ENCODE peak calls at places on chromosome 21, in five cellular contexts. S, Q, N, F and H are unnamed samples. For H3K27me3, the result is how much of the 10 kb centered on the place peaks cover.

GRCh38 chr21:45318556-45319341 is 31.1 kb upstream of the POFUT2 start:
- DNase-seq in Q (peak), N (peak), F (peak), S (no peak), H (no peak)

GRCh38 chr21:32653326-32653901 is 41.2 kb upstream of the CFAP298 start:
- DNase-seq in Q (peak), S (peak), N (peak), F (no peak), H (no peak)

GRCh38 chr21:40194181-40194580 is 326.9 kb downstream of the PCP4 start:
- DNase-seq in Q (no peak), S (no peak), N (no peak), F (no peak), H (no peak)

GRCh38 chr21:26072891-26073615 is 97.5 kb downstream of the APP start:
- DNase-seq in N (peak), S (peak), F (no peak), Q (no peak), H (no peak)

GRCh38 chr21:25373126-25374082 is 233.9 kb downstream of the MRPL39 start:
- DNase-seq in Q (no peak), S (no peak), F (no peak), N (no peak), H (no peak)

GRCh38 chr21:45164124-45164511 is 89.7 kb downstream of the ADARB1 start:
- DNase-seq in N (peak), F (no peak), Q (no peak), S (no peak), H (no peak)

GRCh38 chr21:25639922-25640670 is 1.0 kb downstream of the JAM2 start:
- DNase-seq in Q (no peak), F (no peak), S (no peak), N (no peak), H (no peak)

GRCh38 chr21:16198546-16198945 is 468.8 kb downstream of the USP25 start:
- DNase-seq in S (no peak), N (no peak), Q (no peak), F (no peak), H (no peak)

GRCh38 chr21:25342811-25343210 is 264.5 kb downstream of the MRPL39 start:
- DNase-seq in Q (no peak), F (no peak), N (peak), S (no peak), H (no peak)

GRCh38 chr21:45404726-45405270 is at the start of gene COL18A1:
- DNase-seq in F (no peak), N (peak), S (no peak), Q (peak), H (no peak)

GRCh38 chr21:29033871-29034270 is 9.4 kb downstream of the USP16 start:
- DNase-seq in F (no peak), N (peak), S (no peak), Q (no peak), H (no peak)

GRCh38 chr21:26140185-26140584 is 30.4 kb downstream of the APP start:
- DNase-seq in F (peak), S (peak), N (peak), Q (no peak), H (no peak)

GRCh38 chr21:14452842-14453241 is 69.9 kb upstream of the HSPA13 start:
- DNase-seq in N (no peak), Q (no peak), S (no peak), F (no peak), H (no peak)

GRCh38 chr21:45868488-45868887 is 113.1 kb upstream of the COL6A1 start:
- DNase-seq in F (peak), Q (no peak), N (no peak), S (no peak), H (no peak)

GRCh38 chr21:45551816-45552695 is 9.8 kb upstream of the SLC19A1 start:
- DNase-seq in Q (no peak), F (no peak), S (no peak), N (no peak), H (no peak)

GRCh38 chr21:32994305-32994704 is 31.4 kb upstream of the OLIG2 start:
- DNase-seq in Q (no peak), S (peak), N (peak), F (no peak), H (no peak)

GRCh38 chr21:46649356-46649755 is 13.9 kb downstream of the PRMT2 start:
- DNase-seq in S (no peak), Q (no peak), F (no peak), N (no peak), H (no peak)

GRCh38 chr21:19557046-19557445 is 1153.5 kb upstream of the TMPRSS15 start:
- DNase-seq in S (no peak), N (no peak), F (no peak), Q (no peak), H (no peak)

GRCh38 chr21:45844181-45844580 is 137.4 kb upstream of the COL6A1 start:
- DNase-seq in N (no peak), F (no peak), Q (no peak), S (no peak), H (no peak)

GRCh38 chr21:45613881-45614280 is 29.6 kb upstream of the PCBP3 start:
- DNase-seq in S (no peak), F (no peak), N (no peak), Q (no peak), H (no peak)

GRCh38 chr21:34874689-34875513 is 174.2 kb downstream of the RUNX1 start:
- DNase-seq in Q (no peak), F (no peak), S (no peak), N (no peak), H (peak)

GRCh38 chr21:14403681-14404318 is 20.9 kb upstream of the HSPA13 start:
- DNase-seq in S (peak), N (peak), F (no peak), Q (no peak), H (no peak)

GRCh38 chr21:45182958-45183357 is 104.7 kb downstream of the POFUT2 start:
- DNase-seq in F (no peak), N (no peak), S (no peak), Q (no peak), H (no peak)

GRCh38 chr21:33116669-33117267 is 46.8 kb downstream of the OLIG1 start:
- DNase-seq in Q (no peak), F (no peak), S (no peak), N (no peak), H (no peak)

GRCh38 chr21:10464975-10465374 is 56.4 kb upstream of the TPTE start:
- DNase-seq in S (no peak), F (no peak), N (no peak), Q (no peak), H (no peak)

GRCh38 chr21:45998871-45999580 is 17.5 kb downstream of the COL6A1 start:
- DNase-seq in Q (no peak), F (peak), S (no peak), N (no peak), H (no peak)

GRCh38 chr21:26550357-26550756 is 22.7 kb downstream of the CYYR1 start:
- DNase-seq in Q (no peak), F (no peak), S (no peak), N (no peak), H (no peak)

DNA sequence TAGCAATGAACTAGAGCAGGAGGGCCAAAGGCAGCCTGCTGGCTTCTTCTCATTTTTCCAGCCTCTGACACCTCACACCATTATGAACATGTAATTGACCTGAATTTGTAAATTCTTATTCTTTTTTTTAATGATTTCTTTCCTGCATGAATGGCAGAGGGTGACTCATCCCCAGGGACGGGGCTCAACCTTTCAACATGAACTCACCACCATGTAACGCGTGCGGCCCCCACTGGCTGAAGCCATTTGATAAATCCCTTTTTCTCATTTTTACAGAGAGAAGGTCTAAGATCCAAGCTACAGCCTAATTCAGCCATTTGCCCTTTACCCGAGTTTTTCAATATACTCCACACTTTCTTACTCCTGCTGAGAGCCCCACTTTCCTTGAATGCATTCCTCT is 9.3 kb upstream of the ETS2 start:
- DNase-seq in Q (no peak), F (no peak), S (peak), N (peak), H (no peak)
- TF ChIP-seq CTCF in Q (no peak), F (no peak), S (peak), N (peak), H (peak)

GRCh38 chr21:41775152-41775472 is 8.3 kb upstream of the RIPK4 start:
- DNase-seq in S (no peak), N (no peak), Q (no peak), F (no peak), H (no peak)
- H3K27me3 ChIP-seq in S (under half), N (half or more), Q (under half), F (under half), H (under half)

DNA sequence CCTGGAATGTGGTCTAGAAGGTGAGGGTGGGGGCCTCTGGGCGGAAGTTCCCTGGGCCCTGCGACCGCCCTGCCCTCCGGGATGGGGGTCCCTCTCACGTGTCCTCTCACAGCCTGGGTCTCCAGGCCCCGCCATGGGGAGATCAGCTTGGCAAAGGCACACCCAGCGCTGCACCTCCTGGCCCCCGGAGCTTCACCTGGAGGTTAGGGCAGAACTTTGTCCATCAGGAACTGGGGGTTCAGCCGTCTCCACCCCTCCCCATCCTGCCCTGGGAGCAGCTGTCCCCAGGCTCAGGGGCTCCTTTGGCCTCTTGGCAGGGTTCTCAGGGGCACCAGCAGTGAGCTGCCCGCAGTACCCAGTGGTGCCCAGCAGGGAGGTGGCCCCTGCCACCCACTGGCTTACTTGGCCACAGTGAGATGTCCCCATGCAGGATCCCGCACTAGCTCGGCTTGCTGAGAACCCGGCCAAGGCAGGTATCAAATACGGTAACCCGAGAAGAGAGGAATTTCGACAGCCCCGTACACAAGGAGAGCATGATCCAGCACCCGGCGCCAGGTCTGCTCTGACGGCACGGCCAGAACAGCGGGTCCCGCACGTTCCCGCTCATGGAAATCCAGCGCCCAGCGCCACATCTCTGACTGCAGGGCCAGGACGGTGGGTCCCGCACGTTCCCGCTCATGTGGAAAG is 36.7 kb downstream of the RRP1 start:
- DNase-seq in N (no peak), F (no peak), Q (no peak), S (no peak), H (no peak)
- TF ChIP-seq CTCF in N (no peak), F (no peak), Q (no peak), S (peak), H (no peak)

GRCh38 chr21:36096398-36097290 is 26.8 kb downstream of the CBR1 start:
- DNase-seq in F (no peak), N (no peak), S (no peak), Q (no peak), H (no peak)

GRCh38 chr21:36100971-36101641 is 31.3 kb downstream of the CBR1 start:
- DNase-seq in N (no peak), Q (no peak), S (no peak), F (no peak), H (no peak)

GRCh38 chr21:36103434-36103833 is 31.4 kb upstream of the CBR3 start:
- DNase-seq in F (no peak), S (no peak), Q (no peak), N (no peak), H (no peak)

GRCh38 chr21:36097427-36098230 is 27.8 kb downstream of the CBR1 start:
- DNase-seq in N (no peak), S (peak), Q (no peak), F (no peak), H (peak)

GRCh38 chr21:36099000-36099399 is 29.2 kb downstream of the CBR1 start:
- DNase-seq in S (no peak), F (no peak), N (no peak), Q (no peak), H (no peak)
- H3K27me3 ChIP-seq in S (under half), F (under half), N (under half), Q (under half), H (under half)

GRCh38 chr21:31624181-31624580 is 35.3 kb upstream of the SOD1 start:
- DNase-seq in Q (no peak), N (no peak), S (no peak), F (no peak), H (no peak)

GRCh38 chr21:31622397-31622796 is 37.1 kb upstream of the SOD1 start:
- DNase-seq in N (no peak), F (no peak), Q (no peak), S (no peak), H (no peak)

GRCh38 chr21:31618696-31619430 is 40.6 kb upstream of the SOD1 start:
- DNase-seq in S (no peak), F (no peak), Q (no peak), N (no peak), H (no peak)

GRCh38 chr21:31624961-31625491 is 34.5 kb upstream of the SOD1 start:
- DNase-seq in S (no peak), N (no peak), Q (no peak), F (no peak), H (no peak)

DNA sequence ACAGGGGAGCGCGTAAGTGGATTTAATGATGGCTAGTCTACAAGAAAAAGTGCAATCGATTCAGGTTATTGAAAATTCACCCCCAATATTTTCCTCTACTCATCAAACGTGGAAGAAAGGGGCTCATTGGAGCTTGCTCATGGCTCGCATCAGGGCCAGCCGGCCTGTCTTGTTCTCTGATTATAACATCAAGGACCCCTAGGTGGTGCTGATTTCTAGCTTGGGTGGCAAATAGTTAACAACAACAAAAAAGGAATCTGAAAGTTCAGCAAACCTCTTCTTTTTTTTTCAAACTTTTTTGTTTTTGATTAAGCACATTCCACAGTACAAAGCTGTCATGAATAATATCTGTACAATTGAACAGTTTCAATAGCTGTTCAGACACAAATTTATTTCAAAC is 35.8 kb upstream of the SOD1 start:
- DNase-seq in Q (no peak), N (no peak), F (no peak), S (no peak), H (no peak)
- TF ChIP-seq CTCF in Q (no peak), N (no peak), F (no peak), S (peak), H (peak)

GRCh38 chr21:42568834-42569731 is 55.4 kb downstream of the SLC37A1 start:
- DNase-seq in Q (no peak), F (peak), S (no peak), N (no peak), H (no peak)
- H3K27me3 ChIP-seq in Q (under half), F (under half), S (under half), N (under half), H (under half)

GRCh38 chr21:37119421-37120218 is 46.6 kb downstream of the TTC3 start:
- DNase-seq in F (no peak), S (no peak), Q (no peak), N (no peak), H (no peak)
- TF ChIP-seq CTCF in F (no peak), S (peak), Q (no peak), N (no peak), H (no peak)